ENCODE peak calls at places on chromosomes 12 and 14, in five cellular contexts. One of them, this sample, is unnamed.

GRCh38 chr12:34398366-34398705 is 376.0 kb downstream of the ALG10 start:
- DNase-seq in B cell: peak; percentile 5
- DNase-seq in GM12878: no peak
- DNase-seq in NCI-H774: no peak
- DNase-seq in lung microvascular endothelial cell: no peak
- DNase-seq in this sample: no peak

GRCh38 chr14:99603965-99604765 is at the start of gene CCDC85C:
- DNase-seq in B cell: peak; percentile 100
- DNase-seq in GM12878: peak; percentile 32
- DNase-seq in lung microvascular endothelial cell: peak; percentile 98
- DNase-seq in NCI-H774: peak; percentile 97
- DNase-seq in this sample: peak; percentile 92

GRCh38 chr14:102209224-102209966 is 69.7 kb downstream of the WDR20 start:
- DNase-seq in B cell: no peak
- DNase-seq in lung microvascular endothelial cell: no peak
- DNase-seq in GM12878: no peak
- DNase-seq in NCI-H774: no peak
- DNase-seq in this sample: no peak

GRCh38 chr14:83004456-83005006 is 1470.9 kb upstream of the SEL1L start:
- DNase-seq in B cell: no peak
- DNase-seq in GM12878: no peak
- DNase-seq in lung microvascular endothelial cell: no peak
- DNase-seq in NCI-H774: no peak
- DNase-seq in this sample: no peak

GRCh38 chr14:53515264-53515663 is 362.1 kb upstream of the DDHD1 start:
- DNase-seq in lung microvascular endothelial cell: no peak
- DNase-seq in GM12878: no peak
- DNase-seq in B cell: no peak
- DNase-seq in NCI-H774: no peak
- DNase-seq in this sample: no peak

GRCh38 chr12:94925729-94926128 is 77.8 kb downstream of the NDUFA12 start:
- DNase-seq in B cell: no peak
- DNase-seq in GM12878: no peak
- DNase-seq in NCI-H774: no peak
- DNase-seq in lung microvascular endothelial cell: no peak
- DNase-seq in this sample: no peak

GRCh38 chr12:114678718-114679117 is 5.3 kb downstream of the TBX3 start:
- DNase-seq in NCI-H774: no peak
- DNase-seq in GM12878: no peak
- DNase-seq in lung microvascular endothelial cell: no peak
- DNase-seq in B cell: no peak
- DNase-seq in this sample: no peak

GRCh38 chr14:81122326-81122725 is 98.4 kb downstream of the GTF2A1 start:
- DNase-seq in B cell: no peak
- DNase-seq in lung microvascular endothelial cell: no peak
- DNase-seq in GM12878: peak; percentile 53
- DNase-seq in NCI-H774: no peak
- DNase-seq in this sample: no peak

GRCh38 chr14:54712371-54712998 is 145.6 kb downstream of the SAMD4A start:
- DNase-seq in NCI-H774: no peak
- DNase-seq in lung microvascular endothelial cell: no peak
- DNase-seq in B cell: no peak
- DNase-seq in GM12878: no peak
- DNase-seq in this sample: peak; percentile 71

GRCh38 chr14:91899213-91899612 is 31.9 kb upstream of the TC2N start:
- DNase-seq in NCI-H774: peak; percentile 31
- DNase-seq in lung microvascular endothelial cell: peak; percentile 42
- DNase-seq in B cell: no peak
- DNase-seq in GM12878: no peak
- DNase-seq in this sample: no peak

GRCh38 chr12:88575361-88575959 is 4.8 kb downstream of the KITLG start:
- DNase-seq in NCI-H774: no peak
- DNase-seq in GM12878: no peak
- DNase-seq in B cell: no peak
- DNase-seq in lung microvascular endothelial cell: no peak
- DNase-seq in this sample: no peak

GRCh38 chr12:130952106-130952505 is 1.6 kb upstream of the ADGRD1 start:
- DNase-seq in GM12878: no peak
- DNase-seq in NCI-H774: no peak
- DNase-seq in B cell: no peak
- DNase-seq in lung microvascular endothelial cell: no peak
- DNase-seq in this sample: no peak

This sample was measured in endothelial cell of umbilical vein.